ENCODE peak calls at places on chromosomes 2 and 18, in eight cellular contexts. One of them, this sample, is unnamed.

GRCh38 chr2:56185101-56185581 is 1.4 kb downstream of the CCDC85A start:
- DNase-seq in nephron progenitor cell: peak
- DNase-seq in kidney: no peak
- DNase-seq in coronary artery: no peak
- DNase-seq in fibroblast of villous mesenchyme: no peak
- DNase-seq in upper lobe of left lung: peak
- DNase-seq in hepatocyte: peak
- DNase-seq in lower lobe of right lung: no peak
- DNase-seq in this sample: no peak

GRCh38 chr2:242031481-242032019 is 162.0 kb downstream of the RTP5 start:
- DNase-seq in nephron progenitor cell: no peak
- DNase-seq in kidney: no peak
- DNase-seq in coronary artery: peak
- DNase-seq in fibroblast of villous mesenchyme: peak
- DNase-seq in upper lobe of left lung: peak
- DNase-seq in hepatocyte: no peak
- DNase-seq in lower lobe of right lung: no peak
- DNase-seq in this sample: peak

GRCh38 chr2:143428700-143429099 is 299.5 kb downstream of the ARHGAP15 start:
- DNase-seq in nephron progenitor cell: no peak
- DNase-seq in kidney: no peak
- DNase-seq in coronary artery: no peak
- DNase-seq in fibroblast of villous mesenchyme: no peak
- DNase-seq in upper lobe of left lung: no peak
- DNase-seq in hepatocyte: no peak
- DNase-seq in lower lobe of right lung: no peak
- DNase-seq in this sample: no peak

GRCh38 chr18:68797901-68798300 is at the start of gene CCDC102B:
- DNase-seq in nephron progenitor cell: no peak
- DNase-seq in kidney: no peak
- DNase-seq in coronary artery: no peak
- DNase-seq in fibroblast of villous mesenchyme: peak
- DNase-seq in upper lobe of left lung: no peak
- DNase-seq in hepatocyte: peak
- DNase-seq in lower lobe of right lung: no peak
- DNase-seq in this sample: no peak

GRCh38 chr2:36455011-36455410 is 99.4 kb downstream of the CRIM1 start:
- DNase-seq in nephron progenitor cell: no peak
- DNase-seq in kidney: no peak
- DNase-seq in coronary artery: no peak
- DNase-seq in fibroblast of villous mesenchyme: no peak
- DNase-seq in upper lobe of left lung: no peak
- DNase-seq in hepatocyte: no peak
- DNase-seq in lower lobe of right lung: no peak
- DNase-seq in this sample: no peak

GRCh38 chr2:85419009-85419711 is 646 bp downstream of the SH2D6 start:
- DNase-seq in nephron progenitor cell: no peak
- DNase-seq in kidney: no peak
- DNase-seq in coronary artery: no peak
- DNase-seq in fibroblast of villous mesenchyme: no peak
- DNase-seq in upper lobe of left lung: no peak
- DNase-seq in hepatocyte: no peak
- DNase-seq in lower lobe of right lung: no peak
- DNase-seq in this sample: no peak

GRCh38 chr2:108288534-108289106 is at the start of gene SULT1C2:
- DNase-seq in nephron progenitor cell: peak
- DNase-seq in kidney: peak
- DNase-seq in coronary artery: no peak
- DNase-seq in fibroblast of villous mesenchyme: no peak
- DNase-seq in upper lobe of left lung: peak
- DNase-seq in hepatocyte: peak
- DNase-seq in lower lobe of right lung: no peak
- DNase-seq in this sample: no peak

GRCh38 chr18:3692691-3693090 is 242.7 kb downstream of the TGIF1 start:
- DNase-seq in nephron progenitor cell: no peak
- DNase-seq in kidney: no peak
- DNase-seq in coronary artery: no peak
- DNase-seq in fibroblast of villous mesenchyme: no peak
- DNase-seq in upper lobe of left lung: peak
- DNase-seq in hepatocyte: no peak
- DNase-seq in lower lobe of right lung: no peak
- DNase-seq in this sample: no peak

GRCh38 chr2:167015806-167016205 is 127.5 kb downstream of the XIRP2 start:
- DNase-seq in nephron progenitor cell: no peak
- DNase-seq in kidney: no peak
- DNase-seq in coronary artery: no peak
- DNase-seq in fibroblast of villous mesenchyme: no peak
- DNase-seq in upper lobe of left lung: no peak
- DNase-seq in hepatocyte: no peak
- DNase-seq in lower lobe of right lung: no peak
- DNase-seq in this sample: no peak

GRCh38 chr2:199443589-199444130 is 14.1 kb downstream of the SATB2 start:
- DNase-seq in nephron progenitor cell: no peak
- DNase-seq in kidney: no peak
- DNase-seq in coronary artery: no peak
- DNase-seq in fibroblast of villous mesenchyme: no peak
- DNase-seq in upper lobe of left lung: no peak
- DNase-seq in hepatocyte: no peak
- DNase-seq in lower lobe of right lung: no peak
- DNase-seq in this sample: no peak

GRCh38 chr2:206084468-206084869 is 1.5 kb downstream of the INO80D start:
- DNase-seq in nephron progenitor cell: peak
- DNase-seq in kidney: peak
- DNase-seq in coronary artery: peak
- DNase-seq in fibroblast of villous mesenchyme: peak
- DNase-seq in upper lobe of left lung: peak
- DNase-seq in hepatocyte: peak
- DNase-seq in lower lobe of right lung: peak
- DNase-seq in this sample: peak

GRCh38 chr2:26767894-26768487 is 3.9 kb downstream of the SLC35F6 start:
- DNase-seq in nephron progenitor cell: no peak
- DNase-seq in kidney: no peak
- DNase-seq in coronary artery: no peak
- DNase-seq in fibroblast of villous mesenchyme: no peak
- DNase-seq in upper lobe of left lung: no peak
- DNase-seq in hepatocyte: no peak
- DNase-seq in lower lobe of right lung: no peak
- DNase-seq in this sample: no peak

GRCh38 chr2:223055140-223055539 is 3.1 kb downstream of the KCNE4 start:
- DNase-seq in nephron progenitor cell: no peak
- DNase-seq in kidney: no peak
- DNase-seq in coronary artery: no peak
- DNase-seq in fibroblast of villous mesenchyme: peak
- DNase-seq in upper lobe of left lung: no peak
- DNase-seq in hepatocyte: peak
- DNase-seq in lower lobe of right lung: no peak
- DNase-seq in this sample: no peak

GRCh38 chr2:69547984-69548715 is 95.4 kb downstream of the AAK1 start:
- DNase-seq in nephron progenitor cell: no peak
- DNase-seq in kidney: no peak
- DNase-seq in coronary artery: no peak
- DNase-seq in fibroblast of villous mesenchyme: peak
- DNase-seq in upper lobe of left lung: no peak
- DNase-seq in hepatocyte: no peak
- DNase-seq in lower lobe of right lung: no peak
- DNase-seq in this sample: no peak

GRCh38 chr2:17752892-17753802 is 463 bp downstream of the SMC6 start:
- DNase-seq in nephron progenitor cell: peak
- DNase-seq in kidney: no peak
- DNase-seq in coronary artery: peak
- DNase-seq in fibroblast of villous mesenchyme: peak
- DNase-seq in upper lobe of left lung: peak
- DNase-seq in hepatocyte: peak
- DNase-seq in lower lobe of right lung: peak
- DNase-seq in this sample: no peak

GRCh38 chr2:207663870-207664545 is 38.8 kb upstream of the METTL21A start:
- DNase-seq in nephron progenitor cell: no peak
- DNase-seq in kidney: no peak
- DNase-seq in coronary artery: no peak
- DNase-seq in fibroblast of villous mesenchyme: no peak
- DNase-seq in upper lobe of left lung: no peak
- DNase-seq in hepatocyte: no peak
- DNase-seq in lower lobe of right lung: no peak
- DNase-seq in this sample: no peak

GRCh38 chr2:86788881-86789686 is 1.6 kb downstream of the CD8A start:
- DNase-seq in nephron progenitor cell: peak
- DNase-seq in kidney: peak
- DNase-seq in coronary artery: no peak
- DNase-seq in fibroblast of villous mesenchyme: no peak
- DNase-seq in upper lobe of left lung: no peak
- DNase-seq in hepatocyte: no peak
- DNase-seq in lower lobe of right lung: no peak
- DNase-seq in this sample: no peak

GRCh38 chr2:42249284-42249683 is 80.1 kb downstream of the EML4 start:
- DNase-seq in nephron progenitor cell: no peak
- DNase-seq in kidney: no peak
- DNase-seq in coronary artery: no peak
- DNase-seq in fibroblast of villous mesenchyme: no peak
- DNase-seq in upper lobe of left lung: no peak
- DNase-seq in hepatocyte: no peak
- DNase-seq in lower lobe of right lung: no peak
- DNase-seq in this sample: no peak

GRCh38 chr2:160973991-160974390 is 186.2 kb upstream of the TANK start:
- DNase-seq in nephron progenitor cell: no peak
- DNase-seq in kidney: no peak
- DNase-seq in coronary artery: no peak
- DNase-seq in fibroblast of villous mesenchyme: no peak
- DNase-seq in upper lobe of left lung: no peak
- DNase-seq in hepatocyte: no peak
- DNase-seq in lower lobe of right lung: no peak
- DNase-seq in this sample: no peak

GRCh38 chr18:67408240-67408639 is 108.3 kb downstream of the DSEL start:
- DNase-seq in nephron progenitor cell: no peak
- DNase-seq in kidney: no peak
- DNase-seq in coronary artery: no peak
- DNase-seq in fibroblast of villous mesenchyme: no peak
- DNase-seq in upper lobe of left lung: no peak
- DNase-seq in hepatocyte: no peak
- DNase-seq in lower lobe of right lung: no peak
- DNase-seq in this sample: no peak

GRCh38 chr18:38077219-38077618 is 511.6 kb upstream of the CELF4 start:
- DNase-seq in nephron progenitor cell: peak
- DNase-seq in kidney: no peak
- DNase-seq in coronary artery: no peak
- DNase-seq in fibroblast of villous mesenchyme: no peak
- DNase-seq in upper lobe of left lung: no peak
- DNase-seq in hepatocyte: peak
- DNase-seq in lower lobe of right lung: no peak
- DNase-seq in this sample: no peak

DNA sequence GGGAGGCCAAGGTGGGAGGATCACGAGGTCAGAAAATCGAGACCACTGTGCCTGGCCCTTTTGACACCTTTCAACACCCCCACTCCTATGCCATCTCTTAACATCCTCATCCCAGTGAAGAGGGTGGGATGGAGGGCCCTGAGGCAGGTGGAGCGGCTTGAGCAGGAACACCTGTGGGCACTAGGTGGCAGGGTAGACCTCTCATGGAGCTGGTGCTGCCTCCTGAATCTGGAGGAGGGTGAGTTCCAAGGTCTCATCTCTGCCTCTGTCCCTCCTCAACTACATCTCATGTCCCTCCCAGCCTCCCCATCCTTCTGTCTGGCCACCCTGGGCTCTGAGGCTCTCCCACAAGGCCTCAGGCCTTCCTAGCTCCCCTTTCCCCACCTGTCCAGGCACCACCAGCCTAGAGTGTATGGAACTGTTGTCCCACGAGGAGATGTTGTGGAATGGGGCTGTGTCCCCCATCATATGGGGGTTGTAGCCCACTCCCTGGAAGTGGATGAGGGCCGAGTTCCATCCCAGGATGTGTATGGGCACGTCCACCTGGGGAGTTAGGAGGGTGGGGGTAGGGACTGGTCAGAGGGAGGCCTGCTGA is 17.0 kb upstream of the CRYBA2 start:
- DNase-seq in nephron progenitor cell: no peak
- DNase-seq in kidney: no peak
- DNase-seq in coronary artery: no peak
- DNase-seq in fibroblast of villous mesenchyme: no peak
- DNase-seq in upper lobe of left lung: no peak
- DNase-seq in hepatocyte: peak
- DNase-seq in lower lobe of right lung: no peak
- DNase-seq in this sample: no peak
- TF ChIP-seq CTCF in nephron progenitor cell: peak
- TF ChIP-seq CTCF in kidney: peak
- TF ChIP-seq CTCF in coronary artery: no peak
- TF ChIP-seq CTCF in fibroblast of villous mesenchyme: peak
- TF ChIP-seq CTCF in upper lobe of left lung: no peak
- TF ChIP-seq CTCF in hepatocyte: peak
- TF ChIP-seq CTCF in lower lobe of right lung: peak
- TF ChIP-seq CTCF in this sample: peak

DNA sequence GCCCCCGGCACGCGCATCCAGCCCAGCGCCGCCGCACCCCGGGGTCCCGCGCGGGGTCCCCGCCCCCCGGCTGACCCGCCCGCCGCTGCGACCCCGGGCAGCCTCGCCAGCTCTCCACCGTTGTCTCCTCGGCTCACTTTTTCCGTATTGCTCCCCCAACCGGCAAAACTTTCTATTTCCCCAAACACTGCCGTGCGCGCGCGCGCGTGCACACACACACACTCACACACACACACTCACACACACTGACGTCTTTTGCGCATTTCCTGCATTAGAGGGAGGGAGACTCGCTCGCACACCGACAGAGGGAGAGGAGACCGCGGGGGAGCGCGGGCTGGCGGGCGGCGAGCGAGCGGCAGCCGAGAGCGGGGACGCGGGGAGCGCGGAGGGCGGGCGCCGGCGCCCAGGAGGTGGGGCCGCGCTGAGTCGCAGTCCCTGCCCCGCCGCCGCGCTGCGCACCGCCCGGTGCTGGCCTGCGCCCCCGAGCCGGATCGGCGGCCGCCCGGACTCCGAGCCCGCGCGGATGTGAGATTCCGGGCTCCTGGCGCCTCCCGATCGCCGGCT is 542 bp upstream of the PRKCE start:
- DNase-seq in nephron progenitor cell: peak
- DNase-seq in kidney: peak
- DNase-seq in coronary artery: peak
- DNase-seq in fibroblast of villous mesenchyme: peak
- DNase-seq in upper lobe of left lung: peak
- DNase-seq in hepatocyte: peak
- DNase-seq in lower lobe of right lung: peak
- DNase-seq in this sample: peak
- TF ChIP-seq CTCF in nephron progenitor cell: no peak
- TF ChIP-seq CTCF in kidney: peak
- TF ChIP-seq CTCF in coronary artery: no peak
- TF ChIP-seq CTCF in fibroblast of villous mesenchyme: peak
- TF ChIP-seq CTCF in upper lobe of left lung: peak
- TF ChIP-seq CTCF in hepatocyte: peak
- TF ChIP-seq CTCF in lower lobe of right lung: peak
- TF ChIP-seq CTCF in this sample: no peak

GRCh38 chr2:146523218-146523617 is 1321.6 kb upstream of the ACVR2A start:
- DNase-seq in nephron progenitor cell: no peak
- DNase-seq in kidney: no peak
- DNase-seq in coronary artery: no peak
- DNase-seq in fibroblast of villous mesenchyme: peak
- DNase-seq in upper lobe of left lung: no peak
- DNase-seq in hepatocyte: no peak
- DNase-seq in lower lobe of right lung: no peak
- DNase-seq in this sample: no peak
- TF ChIP-seq CTCF in nephron progenitor cell: peak
- TF ChIP-seq CTCF in kidney: no peak
- TF ChIP-seq CTCF in coronary artery: no peak
- TF ChIP-seq CTCF in fibroblast of villous mesenchyme: peak
- TF ChIP-seq CTCF in upper lobe of left lung: no peak
- TF ChIP-seq CTCF in hepatocyte: peak
- TF ChIP-seq CTCF in lower lobe of right lung: peak
- TF ChIP-seq CTCF in this sample: no peak

GRCh38 chr2:211216221-211216620 is 659.8 kb downstream of the CPS1 start:
- DNase-seq in nephron progenitor cell: no peak
- DNase-seq in kidney: no peak
- DNase-seq in coronary artery: no peak
- DNase-seq in fibroblast of villous mesenchyme: no peak
- DNase-seq in upper lobe of left lung: no peak
- DNase-seq in hepatocyte: no peak
- DNase-seq in lower lobe of right lung: no peak
- DNase-seq in this sample: no peak
- TF ChIP-seq CTCF in nephron progenitor cell: peak
- TF ChIP-seq CTCF in kidney: peak
- TF ChIP-seq CTCF in coronary artery: no peak
- TF ChIP-seq CTCF in fibroblast of villous mesenchyme: no peak
- TF ChIP-seq CTCF in upper lobe of left lung: no peak
- TF ChIP-seq CTCF in hepatocyte: peak
- TF ChIP-seq CTCF in lower lobe of right lung: no peak
- TF ChIP-seq CTCF in this sample: no peak

This sample was measured in natural killer cell.